ENCODE peak calls at places on chromosome 19, in nine cellular contexts. O, G, W, S, I, Y, D, P and M are unnamed samples.

GRCh38 chr19:19752760-19753403 is 20.0 kb upstream of the ZNF14 start:
- DNase-seq in O (no peak), G (no peak), W (no peak), S (no peak), I (no peak), Y (no peak), D (no peak), P (no peak), M (no peak)

GRCh38 chr19:15672580-15673175 is at the start of gene CYP4F12:
- DNase-seq in O (no peak), G (peak; percentile 87), W (no peak), S (no peak), I (no peak), Y (peak; percentile 97), D (peak; percentile 5), P (no peak), M (peak; percentile 20)

GRCh38 chr19:19240476-19240875 is 28.7 kb downstream of the NCAN start:
- DNase-seq in O (no peak), G (no peak), W (no peak), S (no peak), I (no peak), Y (no peak), D (no peak), P (no peak), M (no peak)

GRCh38 chr19:6891761-6892385 is 4.5 kb downstream of the ADGRE1 start:
- DNase-seq in O (no peak), G (no peak), W (no peak), S (no peak), I (no peak), Y (no peak), D (no peak), P (no peak), M (no peak)

GRCh38 chr19:21084343-21084742 is 2.3 kb downstream of the ZNF714 start:
- DNase-seq in O (no peak), G (no peak), W (peak; percentile 66), S (peak; percentile 29), I (no peak), Y (no peak), D (no peak), P (no peak), M (peak; percentile 38)

GRCh38 chr19:14826006-14826405 is 9.0 kb downstream of the OR7A5 start:
- DNase-seq in O (no peak), G (no peak), W (no peak), S (no peak), I (no peak), Y (no peak), D (no peak), P (no peak), M (no peak)

GRCh38 chr19:11321206-11322126 is 18.0 kb downstream of the RAB3D start:
- DNase-seq in O (no peak), G (no peak), W (no peak), S (no peak), I (peak; percentile 78), Y (no peak), D (no peak), P (no peak), M (no peak)

GRCh38 chr19:18833849-18834643 is 2.3 kb downstream of the UPF1 start:
- DNase-seq in O (no peak), G (no peak), W (no peak), S (no peak), I (no peak), Y (peak; percentile 57), D (no peak), P (no peak), M (no peak)

GRCh38 chr19:19355606-19356139 is 35.0 kb downstream of the MAU2 start:
- DNase-seq in O (no peak), G (no peak), W (no peak), S (no peak), I (no peak), Y (no peak), D (no peak), P (no peak), M (no peak)

GRCh38 chr19:8500158-8500557 is 2.3 kb downstream of the PRAM1 start:
- DNase-seq in O (no peak), G (no peak), W (peak; percentile 63), S (no peak), I (peak; percentile 68), Y (no peak), D (no peak), P (no peak), M (no peak)

GRCh38 chr19:19747357-19748220 is 14.7 kb upstream of the ZNF14 start:
- DNase-seq in O (no peak), G (no peak), W (no peak), S (no peak), I (no peak), Y (no peak), D (no peak), P (no peak), M (no peak)

GRCh38 chr19:2551172-2551863 is 75.4 kb downstream of the GADD45B start:
- DNase-seq in O (no peak), G (no peak), W (no peak), S (no peak), I (no peak), Y (no peak), D (no peak), P (no peak), M (no peak)

GRCh38 chr19:2554856-2555255 is 78.9 kb downstream of the GADD45B start:
- DNase-seq in O (no peak), G (peak; percentile 13), W (peak; percentile 33), S (peak; percentile 40), I (no peak), Y (no peak), D (no peak), P (no peak), M (peak; percentile 38)

GRCh38 chr19:2551864-2552185 is 75.9 kb downstream of the GADD45B start:
- DNase-seq in O (no peak), G (peak; percentile 5), W (no peak), S (no peak), I (no peak), Y (no peak), D (no peak), P (no peak), M (no peak)

GRCh38 chr19:2553510-2553909 is 77.6 kb downstream of the GADD45B start:
- DNase-seq in O (no peak), G (no peak), W (no peak), S (no peak), I (no peak), Y (no peak), D (no peak), P (no peak), M (no peak)

GRCh38 chr19:2552859-2553258 is 76.9 kb downstream of the GADD45B start:
- DNase-seq in O (no peak), G (peak; percentile 15), W (peak; percentile 40), S (no peak), I (no peak), Y (no peak), D (no peak), P (no peak), M (no peak)
- H3K4me3 ChIP-seq in O (no peak overlapping the region), G (peak overlapping the region; percentile 35), W (peak overlapping the region; percentile 24), S (no peak overlapping the region), I (no peak overlapping the region), Y (no peak overlapping the region), D (no peak overlapping the region), P (no peak overlapping the region), M (peak overlapping the region; percentile 8)

GRCh38 chr19:51394045-51394836 is 3.9 kb upstream of the C19orf84 start:
- DNase-seq in O (peak; percentile 98), G (peak; percentile 89), W (peak; percentile 100), S (peak; percentile 99), I (peak; percentile 97), Y (peak; percentile 96), D (peak; percentile 83), P (peak; percentile 89), M (peak; percentile 99)
- TF ChIP-seq CTCF in O (peak; percentile 24), G (no peak), W (peak; percentile 46), S (no peak), I (no peak), Y (no peak), D (no peak), P (no peak), M (no peak)

GRCh38 chr19:44636439-44637389 is 7.0 kb upstream of the PVR start:
- DNase-seq in O (no peak), G (no peak), W (no peak), S (no peak), I (no peak), Y (peak; percentile 52), D (no peak), P (no peak), M (no peak)
- H3K4me3 ChIP-seq in O (no peak overlapping the region), G (no peak overlapping the region), W (no peak overlapping the region), S (no peak overlapping the region), I (no peak overlapping the region), Y (no peak overlapping the region), D (no peak overlapping the region), P (no peak overlapping the region), M (no peak overlapping the region)

GRCh38 chr19:46077815-46078167 is 37.0 kb upstream of the IGFL4 start:
- DNase-seq in O (no peak), G (no peak), W (no peak), S (no peak), I (no peak), Y (no peak), D (no peak), P (no peak), M (no peak)
- TF ChIP-seq CTCF in O (no peak), G (no peak), W (no peak), S (no peak), I (no peak), Y (no peak), D (no peak), P (no peak), M (no peak)

GRCh38 chr19:42519108-42519507 is 9.2 kb downstream of the CEACAM1 start:
- DNase-seq in O (no peak), G (no peak), W (no peak), S (no peak), I (no peak), Y (no peak), D (no peak), P (no peak), M (no peak)

GRCh38 chr19:42529248-42529764 is 1.0 kb upstream of the CEACAM1 start:
- DNase-seq in O (peak; percentile 6), G (peak; percentile 25), W (peak; percentile 64), S (peak; percentile 42), I (peak; percentile 62), Y (peak; percentile 85), D (no peak), P (no peak), M (peak; percentile 73)

GRCh38 chr19:42524943-42525342 is 3.3 kb downstream of the CEACAM1 start:
- DNase-seq in O (no peak), G (no peak), W (no peak), S (no peak), I (no peak), Y (no peak), D (no peak), P (no peak), M (no peak)

GRCh38 chr19:42528354-42529247 is at the start of gene CEACAM1:
- DNase-seq in O (no peak), G (no peak), W (peak; percentile 23), S (no peak), I (no peak), Y (peak; percentile 89), D (no peak), P (no peak), M (peak; percentile 38)

DNA sequence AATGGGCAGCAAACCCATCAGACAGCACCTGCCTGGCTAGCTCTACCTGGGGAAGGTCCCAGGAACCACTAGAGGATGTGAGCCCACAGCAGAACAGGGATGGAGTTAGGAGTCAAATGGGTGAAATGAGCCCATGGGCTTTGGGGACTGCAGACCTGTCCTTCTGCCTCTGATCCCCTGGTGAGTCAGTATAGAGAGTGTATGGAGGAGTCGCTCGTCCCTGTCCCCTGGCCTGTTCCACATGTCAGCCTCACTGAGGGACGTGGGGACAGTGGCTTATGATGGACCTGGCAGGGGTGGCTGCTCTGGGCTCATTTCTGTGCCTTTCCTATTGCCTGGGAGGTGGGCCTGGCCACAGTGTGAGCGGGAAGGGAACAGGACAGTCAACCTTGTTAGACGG is 4.0 kb downstream of the CEACAM1 start:
- DNase-seq in O (no peak), G (no peak), W (no peak), S (no peak), I (no peak), Y (no peak), D (no peak), P (no peak), M (no peak)
- H3K4me3 ChIP-seq in O (no peak overlapping the region), G (no peak overlapping the region), W (no peak overlapping the region), S (no peak overlapping the region), I (no peak overlapping the region), Y (peak overlapping the region; percentile 7), D (no peak overlapping the region), P (no peak overlapping the region), M (no peak overlapping the region)